ENCODE peak calls at places on chromosomes 12 and 14, in six cellular contexts. P is vagina, W is neural progenitor cell, M is BJ, T is OCI-LY7, A is choroid plexus epithelial cell. S is an unnamed sample.

GRCh38 chr14:81594012-81594411 is 60.4 kb upstream of the SEL1L start:
- DNase-seq in P (no peak), W (peak), M (no peak), T (no peak), A (peak), S (no peak)

GRCh38 chr12:28328967-28329366 is 138.7 kb downstream of the CCDC91 start:
- DNase-seq in P (no peak), W (no peak), M (no peak), T (no peak), A (no peak), S (no peak)

GRCh38 chr12:108508243-108508642 is 6.8 kb upstream of the FICD start:
- DNase-seq in P (no peak), W (no peak), M (no peak), T (no peak), A (no peak), S (no peak)

GRCh38 chr14:55073856-55074255 is 22.4 kb downstream of the MAPK1IP1L start:
- DNase-seq in P (no peak), W (no peak), M (no peak), T (no peak), A (peak), S (no peak)

GRCh38 chr14:63203015-63203414 is 1.2 kb upstream of the RHOJ start:
- DNase-seq in P (no peak), W (no peak), M (no peak), T (no peak), A (no peak), S (no peak)

GRCh38 chr12:123900898-123901376 is 71.7 kb downstream of the CCDC92 start:
- DNase-seq in P (no peak), W (peak), M (no peak), T (no peak), A (peak), S (no peak)

GRCh38 chr12:47870175-47870781 is 34.5 kb downstream of the VDR start:
- DNase-seq in P (no peak), W (peak), M (peak), T (peak), A (peak), S (no peak)

GRCh38 chr12:91143241-91143640 is 31.9 kb upstream of the LUM start:
- DNase-seq in P (no peak), W (no peak), M (no peak), T (no peak), A (no peak), S (no peak)

GRCh38 chr14:62592877-62593276 is 452.4 kb downstream of the KCNH5 start:
- DNase-seq in P (no peak), W (no peak), M (no peak), T (no peak), A (peak), S (no peak)

GRCh38 chr12:104634852-104635251 is 178.1 kb downstream of the CHST11 start:
- DNase-seq in P (no peak), W (no peak), M (no peak), T (no peak), A (no peak), S (no peak)

GRCh38 chr14:21070610-21071224 is 613 bp downstream of the ARHGEF40 start:
- DNase-seq in P (no peak), W (peak), M (no peak), T (no peak), A (peak), S (peak)

GRCh38 chr14:103561381-103562134 is 899 bp downstream of the BAG5 start:
- DNase-seq in P (no peak), W (peak), M (no peak), T (peak), A (peak), S (peak)

GRCh38 chr12:121843236-121843982 is 15.2 kb downstream of the HPD start:
- DNase-seq in P (no peak), W (no peak), M (no peak), T (no peak), A (no peak), S (no peak)

GRCh38 chr14:78016532-78016931 is 153.6 kb upstream of the NRXN3 start:
- DNase-seq in P (peak), W (no peak), M (no peak), T (no peak), A (no peak), S (no peak)

GRCh38 chr12:104154286-104154685 is 16.3 kb upstream of the NFYB start:
- DNase-seq in P (no peak), W (no peak), M (no peak), T (no peak), A (no peak), S (no peak)

GRCh38 chr12:69534389-69534822 is 50.9 kb upstream of the CCT2 start:
- DNase-seq in P (no peak), W (peak), M (peak), T (no peak), A (peak), S (peak)

GRCh38 chr14:89466939-89467338 is 49.9 kb upstream of the FOXN3 start:
- DNase-seq in P (no peak), W (no peak), M (no peak), T (no peak), A (no peak), S (no peak)

GRCh38 chr12:132168311-132169031 is 24.2 kb downstream of the NOC4L start:
- DNase-seq in P (no peak), W (no peak), M (no peak), T (no peak), A (no peak), S (no peak)

GRCh38 chr14:23076785-23077408 is 18.0 kb downstream of the ACIN1 start:
- DNase-seq in P (peak), W (peak), M (no peak), T (peak), A (peak), S (no peak)

GRCh38 chr12:73892181-73892580 is 645.5 kb upstream of the ATXN7L3B start:
- DNase-seq in P (no peak), W (no peak), M (no peak), T (no peak), A (peak), S (no peak)

GRCh38 chr12:27305673-27306504 is 26.7 kb upstream of the BMAL2 start:
- DNase-seq in P (no peak), W (peak), M (no peak), T (peak), A (peak), S (peak)

GRCh38 chr12:6869049-6870021 is 2.0 kb downstream of the TPI1 start:
- DNase-seq in P (no peak), W (peak), M (no peak), T (peak), A (peak), S (peak)

GRCh38 chr14:87874676-87875075 is 118.3 kb downstream of the GALC start:
- DNase-seq in P (no peak), W (no peak), M (no peak), T (no peak), A (no peak), S (no peak)

GRCh38 chr14:93954900-93955891 is 21.2 kb downstream of the ASB2 start:
- DNase-seq in P (no peak), W (no peak), M (no peak), T (peak), A (no peak), S (peak)

GRCh38 chr14:34593740-34594375 is 36.1 kb downstream of the SNX6 start:
- DNase-seq in P (no peak), W (no peak), M (no peak), T (no peak), A (peak), S (no peak)

GRCh38 chr12:111446044-111446581 is 40.4 kb downstream of the SH2B3 start:
- DNase-seq in P (peak), W (no peak), M (no peak), T (no peak), A (peak), S (no peak)

GRCh38 chr14:23695220-23695999 is 59.2 kb downstream of the DHRS2 start:
- DNase-seq in P (no peak), W (peak), M (no peak), T (no peak), A (no peak), S (no peak)

GRCh38 chr14:54782803-54783659 is 119.6 kb downstream of the GCH1 start:
- DNase-seq in P (no peak), W (peak), M (no peak), T (peak), A (peak), S (peak)

GRCh38 chr12:105935981-105936380 is 202.8 kb downstream of the NUAK1 start:
- DNase-seq in P (no peak), W (no peak), M (no peak), T (no peak), A (peak), S (no peak)

GRCh38 chr12:115570271-115570777 is 707.2 kb downstream of the MED13L start:
- DNase-seq in P (no peak), W (peak), M (peak), T (no peak), A (peak), S (no peak)

GRCh38 chr14:91377700-91378652 is 39.6 kb downstream of the CCDC88C start:
- DNase-seq in P (no peak), W (no peak), M (no peak), T (peak), A (no peak), S (no peak)

GRCh38 chr14:102523200-102524025 is 13.8 kb upstream of the ANKRD9 start:
- DNase-seq in P (no peak), W (no peak), M (no peak), T (no peak), A (no peak), S (no peak)

GRCh38 chr14:50943261-50943942 is 881 bp downstream of the PYGL start:
- DNase-seq in P (no peak), W (peak), M (no peak), T (no peak), A (no peak), S (no peak)

GRCh38 chr12:75560167-75560566 is 48.8 kb upstream of the KRR1 start:
- DNase-seq in P (no peak), W (no peak), M (no peak), T (peak), A (peak), S (peak)

GRCh38 chr12:90027889-90028570 is 319.4 kb upstream of the ATP2B1 start:
- DNase-seq in P (no peak), W (no peak), M (peak), T (no peak), A (no peak), S (no peak)

GRCh38 chr12:22722081-22722480 is 97.1 kb downstream of the ETNK1 start:
- DNase-seq in P (no peak), W (no peak), M (no peak), T (no peak), A (no peak), S (no peak)

GRCh38 chr14:68947802-68948201 is 31.3 kb downstream of the ACTN1 start:
- DNase-seq in P (no peak), W (peak), M (no peak), T (no peak), A (peak), S (no peak)

GRCh38 chr12:132729541-132730320 is 19.1 kb downstream of the PGAM5 start:
- DNase-seq in P (no peak), W (no peak), M (no peak), T (no peak), A (no peak), S (no peak)

GRCh38 chr12:93571360-93571853 is 1.1 kb upstream of the SOCS2 start:
- DNase-seq in P (no peak), W (peak), M (no peak), T (no peak), A (peak), S (peak)
- TF ChIP-seq CTCF in P (peak), W (peak), M (peak), T (peak), A (peak), S (peak)

DNA sequence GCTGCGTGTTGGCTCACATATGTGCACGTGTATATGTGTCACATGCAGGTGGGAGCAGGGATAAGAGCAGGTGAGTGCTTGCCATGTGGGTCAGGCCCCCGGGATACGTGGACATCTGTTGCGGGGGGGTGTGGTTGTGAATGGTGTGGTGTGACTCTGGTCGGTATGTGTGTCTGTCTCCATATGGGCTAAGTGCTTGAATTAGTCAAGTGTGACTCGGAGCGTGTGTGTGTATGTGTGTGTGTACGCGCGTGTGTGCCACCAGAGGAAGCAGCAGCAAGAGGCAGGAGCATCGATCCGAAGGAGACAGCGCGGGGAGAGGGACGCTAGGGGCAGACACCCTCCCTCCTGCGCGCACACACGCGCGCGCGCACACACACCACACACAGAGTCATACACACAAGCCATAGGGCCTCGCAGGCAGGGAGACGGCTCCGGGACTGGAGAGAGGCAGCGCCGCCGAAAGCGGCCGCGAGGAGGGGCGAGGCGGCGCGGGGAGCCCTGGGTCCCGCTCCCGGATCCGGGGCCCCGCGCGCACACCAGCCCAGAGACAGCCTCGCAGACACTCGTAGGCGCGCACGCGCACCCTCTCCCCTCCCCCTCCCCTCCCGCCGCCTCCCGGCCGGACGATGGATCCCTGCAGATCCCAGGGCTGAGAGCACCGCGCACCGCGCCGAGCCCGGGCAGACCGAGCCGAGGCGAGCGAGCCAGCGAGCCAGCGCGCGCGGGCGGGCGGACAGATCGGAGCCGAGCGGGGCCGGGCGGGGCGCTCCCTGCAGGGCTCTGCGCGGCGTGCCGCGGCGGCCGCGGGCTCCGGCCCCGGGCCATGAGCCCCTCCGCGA is at the start of gene ASIC1:
- DNase-seq in P (no peak), W (peak), M (no peak), T (peak), A (peak), S (peak)
- TF ChIP-seq CTCF in P (no peak), W (peak), M (no peak), T (no peak), A (no peak), S (no peak)

DNA sequence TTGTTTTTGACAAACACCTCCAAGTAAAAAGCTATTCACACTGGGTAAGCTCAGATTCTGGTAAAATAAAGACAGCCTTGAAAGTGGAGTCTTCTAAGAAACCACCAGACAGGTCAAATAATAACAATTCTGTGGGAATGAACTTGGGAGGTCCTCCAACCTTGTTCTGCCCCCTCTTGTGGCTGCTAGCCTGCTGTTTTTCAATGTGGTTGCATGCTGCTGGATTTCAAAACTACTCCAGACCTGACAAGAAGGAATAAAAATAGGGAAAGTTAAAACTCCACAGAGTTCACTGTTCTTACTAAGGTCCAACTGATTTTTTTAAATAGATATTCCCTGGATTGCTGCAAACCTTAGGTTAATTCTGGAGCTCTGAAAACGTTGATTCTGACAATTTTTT is 32.2 kb upstream of the RIN3 start:
- DNase-seq in P (no peak), W (no peak), M (no peak), T (no peak), A (peak), S (no peak)
- TF ChIP-seq CTCF in P (no peak), W (no peak), M (peak), T (peak), A (peak), S (no peak)

GRCh38 chr12:130685250-130685649 is 30.8 kb downstream of the RIMBP2 start:
- DNase-seq in P (no peak), W (no peak), M (no peak), T (no peak), A (no peak), S (no peak)

GRCh38 chr12:130677957-130678558 is 38.0 kb downstream of the RIMBP2 start:
- DNase-seq in P (no peak), W (no peak), M (no peak), T (no peak), A (no peak), S (no peak)

GRCh38 chr12:130683080-130683479 is 33.0 kb downstream of the RIMBP2 start:
- DNase-seq in P (no peak), W (no peak), M (no peak), T (no peak), A (no peak), S (no peak)

GRCh38 chr12:130683811-130684210 is 32.3 kb downstream of the RIMBP2 start:
- DNase-seq in P (no peak), W (no peak), M (no peak), T (no peak), A (no peak), S (no peak)

DNA sequence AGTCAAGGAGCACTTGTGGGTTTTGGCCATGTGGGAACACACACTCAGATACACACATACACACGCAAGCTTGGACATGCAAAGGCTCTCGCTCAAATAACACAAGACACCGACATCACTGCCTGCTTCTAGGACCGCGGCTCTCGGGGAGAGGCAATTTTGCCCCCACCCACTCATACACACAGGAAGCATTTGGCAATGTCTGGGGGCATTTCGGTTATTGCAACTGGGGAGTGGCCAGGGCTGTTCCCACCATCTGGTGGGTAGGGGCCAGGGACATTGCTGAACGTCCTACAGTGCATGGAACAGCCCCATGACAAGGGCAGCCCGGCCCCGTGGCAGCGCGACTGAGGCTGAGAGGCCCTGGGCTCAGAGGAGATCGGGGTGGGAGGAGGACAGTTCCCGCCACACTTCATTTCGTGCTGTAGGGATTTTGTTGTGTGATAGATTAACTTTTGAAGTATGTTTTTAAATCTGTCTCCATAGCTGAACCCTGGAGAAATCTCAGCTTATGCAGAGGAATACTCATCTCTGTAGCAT is 35.6 kb downstream of the RIMBP2 start:
- DNase-seq in P (no peak), W (no peak), M (no peak), T (no peak), A (no peak), S (no peak)
- TF ChIP-seq CTCF in P (no peak), W (no peak), M (no peak), T (no peak), A (no peak), S (no peak)

DNA sequence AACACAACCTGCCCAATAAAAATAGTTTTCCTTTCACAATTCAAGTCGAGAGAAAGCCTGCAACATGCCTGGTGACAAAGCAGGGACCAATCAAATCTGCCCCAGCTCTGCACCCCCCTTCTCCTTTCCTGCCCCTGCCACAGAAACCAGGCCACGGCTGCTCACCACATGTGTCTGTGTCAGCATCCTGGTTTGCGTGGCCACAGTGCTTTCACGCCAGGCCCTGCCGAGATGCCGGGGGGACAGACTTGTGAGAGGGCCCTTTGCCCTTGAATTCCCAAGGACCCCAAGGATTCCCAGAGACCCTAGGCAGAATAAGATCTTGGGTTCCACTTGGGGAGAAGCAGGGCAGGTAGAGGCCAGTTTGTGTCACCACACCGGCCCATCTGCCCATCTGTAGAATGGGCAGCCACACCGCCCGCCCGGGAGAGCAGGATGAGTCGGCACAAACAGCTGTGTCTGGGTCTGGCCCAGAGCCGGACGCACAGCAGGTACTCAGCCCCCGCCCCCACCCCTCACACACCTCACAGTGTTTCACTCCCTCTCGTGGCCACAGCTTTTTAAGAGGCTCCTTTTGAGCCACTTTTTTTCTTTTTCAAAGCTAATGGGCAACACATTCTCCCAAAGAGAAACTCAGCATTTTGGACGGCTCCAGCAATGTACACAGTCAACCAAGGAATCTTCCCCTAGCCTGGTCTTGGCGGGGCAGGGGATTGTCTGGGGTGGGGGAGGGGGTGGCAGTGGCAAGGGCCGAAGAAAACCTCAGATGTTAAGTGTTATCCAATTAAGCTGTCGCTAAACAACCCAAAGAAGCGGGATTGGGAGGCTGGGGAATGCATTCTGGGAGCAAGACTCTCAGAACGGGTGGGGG is 41.5 kb downstream of the BCL11B start:
- DNase-seq in P (no peak), W (peak), M (no peak), T (no peak), A (no peak), S (no peak)
- TF ChIP-seq CTCF in P (no peak), W (peak), M (no peak), T (no peak), A (no peak), S (no peak)

DNA sequence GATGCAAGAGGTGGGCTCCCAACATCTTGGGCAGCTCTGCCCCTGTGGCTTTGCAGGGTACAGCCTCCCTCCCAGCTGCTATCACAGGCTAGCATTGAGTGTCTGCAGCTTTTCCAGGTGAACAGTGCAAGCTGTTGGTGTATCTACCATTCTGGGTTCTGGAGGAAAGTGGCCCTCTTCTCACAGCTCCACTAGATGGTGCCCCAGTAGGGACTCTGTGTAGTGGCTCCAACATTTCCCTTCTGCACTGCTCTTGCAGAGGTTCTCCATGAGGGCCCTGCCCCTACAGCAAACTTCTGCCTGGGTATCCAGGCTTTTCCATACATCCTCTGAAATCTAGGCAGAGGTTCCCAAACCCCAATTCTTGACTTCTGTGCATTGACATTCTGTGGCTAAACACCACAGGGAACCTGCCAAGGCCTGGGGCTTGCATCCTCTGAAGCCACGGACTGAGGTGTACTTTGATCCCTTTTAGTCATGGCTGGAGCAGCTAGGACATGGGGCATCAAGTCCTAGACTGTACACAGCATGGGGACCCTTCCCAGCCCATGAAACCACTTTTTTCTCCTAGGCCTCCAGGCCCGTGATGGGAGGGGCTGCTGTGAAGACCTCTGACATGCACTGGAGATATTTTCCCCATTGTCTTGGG is 24.0 kb upstream of the SLC38A1 start:
- DNase-seq in P (no peak), W (no peak), M (no peak), T (no peak), A (peak), S (no peak)
- TF ChIP-seq CTCF in P (no peak), W (no peak), M (peak), T (peak), A (peak), S (no peak)

GRCh38 chr14:40417777-40418401 is 985.7 kb upstream of the FBXO33 start:
- DNase-seq in P (no peak), W (peak), M (no peak), T (peak), A (no peak), S (peak)
- TF ChIP-seq CTCF in P (no peak), W (peak), M (no peak), T (peak), A (peak), S (peak)

S was measured in GM13977.